ENCODE peak calls at places on chromosomes 6 and 20, in nine cellular contexts. S is GM20000, W is dorsolateral prefrontal cortex, J is heart right ventricle, F is WTC11, D is psoas muscle, Z is AG04450, G is lower leg skin, P is body of pancreas. V is an unnamed sample.

GRCh38 chr6:26045046-26045938 is 41.9 kb upstream of the HFE start:
- DNase-seq in Z (peak; percentile 82), J (peak; percentile 31), G (peak; percentile 94), D (no peak), W (peak; percentile 74), P (peak; percentile 94), S (peak; percentile 81), F (peak; percentile 43), V (peak; percentile 85)

GRCh38 chr6:41647061-41647511 is 8.8 kb downstream of the MDFI start:
- DNase-seq in P (no peak), F (no peak), D (no peak), W (no peak), J (no peak), G (no peak), Z (no peak), S (no peak), V (no peak)

GRCh38 chr20:16263582-16263981 is 309.7 kb downstream of the KIF16B start:
- DNase-seq in J (no peak), W (no peak), P (no peak), S (no peak), Z (no peak), G (no peak), D (no peak), F (no peak), V (no peak)

GRCh38 chr6:118743744-118744143 is 92.4 kb upstream of the CEP85L start:
- DNase-seq in D (no peak), S (no peak), P (no peak), Z (peak; percentile 51), W (no peak), F (no peak), G (no peak), J (no peak), V (no peak)

GRCh38 chr6:6052216-6052615 is 45.5 kb upstream of the NRN1 start:
- DNase-seq in F (no peak), P (no peak), Z (no peak), G (no peak), W (no peak), J (no peak), S (no peak), D (no peak), V (no peak)

GRCh38 chr6:34036357-34037069 is 109.4 kb downstream of the GRM4 start:
- DNase-seq in J (no peak), G (no peak), W (no peak), P (no peak), S (peak; percentile 80), D (no peak), F (no peak), Z (no peak), V (no peak)

GRCh38 chr6:107803957-107804356 is 20.2 kb downstream of the SCML4 start:
- DNase-seq in F (no peak), G (no peak), P (no peak), J (no peak), Z (no peak), W (no peak), S (no peak), D (no peak), V (no peak)

GRCh38 chr6:36545767-36546663 is 1.3 kb downstream of the STK38 start:
- DNase-seq in P (peak; percentile 5), J (no peak), G (no peak), S (peak; percentile 24), W (no peak), Z (no peak), D (no peak), F (no peak), V (peak; percentile 51)

GRCh38 chr6:35895560-35895959 is 25.3 kb downstream of the SRPK1 start:
- DNase-seq in W (no peak), J (no peak), F (no peak), S (no peak), P (no peak), G (no peak), Z (no peak), D (no peak), V (no peak)

GRCh38 chr20:10218536-10219451 is at the start of gene SNAP25:
- DNase-seq in J (no peak), G (no peak), Z (peak; percentile 81), D (no peak), F (peak; percentile 81), W (peak; percentile 85), P (peak; percentile 65), S (peak; percentile 30), V (peak; percentile 61)

GRCh38 chr20:20363449-20364015 is 4.4 kb upstream of the INSM1 start:
- DNase-seq in W (peak; percentile 12), G (no peak), S (peak; percentile 43), D (no peak), Z (no peak), P (no peak), J (no peak), F (peak; percentile 54), V (no peak)

GRCh38 chr20:22993823-22994222 is 41.3 kb upstream of the SSTR4 start:
- DNase-seq in W (no peak), D (no peak), P (no peak), S (no peak), Z (no peak), F (no peak), J (no peak), G (no peak), V (no peak)

DNA sequence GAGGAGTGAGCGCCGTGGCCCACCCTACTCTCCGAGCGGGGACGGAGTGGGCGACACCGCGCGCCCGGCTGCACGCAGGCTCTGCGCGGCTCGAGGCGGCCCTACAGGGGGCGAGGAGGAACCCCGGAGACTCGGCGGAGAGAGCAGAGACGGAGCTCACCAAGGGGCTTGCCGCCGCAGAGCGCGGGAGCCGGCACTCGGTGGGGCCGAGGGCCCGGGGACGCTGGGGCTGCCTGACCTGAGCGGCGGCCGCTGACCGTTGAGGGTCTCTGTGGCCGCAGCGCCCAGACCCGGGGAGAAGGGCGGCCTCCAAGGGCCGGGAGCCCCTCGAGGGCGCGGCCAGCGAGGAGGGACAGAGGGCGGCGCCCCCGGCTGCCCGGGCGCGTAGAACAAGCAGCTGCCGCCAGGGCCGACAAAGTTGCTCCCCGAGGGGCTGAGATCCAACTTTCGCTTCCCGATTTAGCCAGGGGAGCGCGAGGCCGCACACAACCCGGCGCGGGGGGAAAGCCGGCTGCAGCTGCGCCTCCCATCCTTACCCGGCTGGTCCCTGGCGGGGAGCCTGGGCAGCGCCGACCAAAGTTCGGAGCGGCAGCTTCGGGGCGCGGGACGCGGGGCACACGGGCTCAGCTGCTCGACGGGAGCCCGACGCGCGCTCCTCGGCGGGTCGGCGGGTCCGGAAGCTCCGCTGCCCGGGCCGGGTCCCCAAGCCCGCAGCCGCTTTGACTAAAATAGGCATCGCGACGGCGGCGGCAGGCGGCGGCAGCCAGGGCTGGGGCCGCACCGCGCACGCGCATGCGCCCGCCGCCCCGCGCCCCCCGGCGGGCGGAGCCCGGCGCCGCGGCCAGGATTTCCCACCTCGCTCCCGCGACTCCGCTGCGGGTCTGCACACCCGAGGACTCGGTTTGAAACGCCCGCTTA is 43.1 kb downstream of the POPDC3 start:
- DNase-seq in Z (peak; percentile 26), G (peak; percentile 23), W (peak; percentile 37), S (peak; percentile 78), J (peak; percentile 77), P (peak; percentile 36), F (peak; percentile 70), D (peak; percentile 75), V (peak; percentile 13)
- TF ChIP-seq CTCF in Z (peak; percentile 26), G (no peak), W (peak; percentile 56), S (no peak), J (no peak), P (peak; percentile 18), F (no peak), D (peak; percentile 21), V (no peak)

GRCh38 chr6:96469312-96469711 is 52.3 kb upstream of the UFL1 start:
- DNase-seq in W (no peak), G (no peak), P (no peak), D (no peak), J (no peak), Z (no peak), F (no peak), S (no peak), V (no peak)
- TF ChIP-seq CTCF in W (no peak), G (no peak), P (no peak), D (no peak), J (no peak), Z (no peak), F (no peak), S (no peak), V (peak; percentile 7)

GRCh38 chr20:63520939-63521601 is 505 bp downstream of the PPDPF start:
- DNase-seq in Z (no peak), S (peak; percentile 92), D (peak; percentile 66), G (peak; percentile 74), F (peak; percentile 61), J (peak; percentile 75), W (peak; percentile 75), P (peak; percentile 84), V (peak; percentile 81)
- TF ChIP-seq CTCF in Z (no peak), S (no peak), D (no peak), G (no peak), F (no peak), J (no peak), W (no peak), P (no peak), V (no peak)

DNA sequence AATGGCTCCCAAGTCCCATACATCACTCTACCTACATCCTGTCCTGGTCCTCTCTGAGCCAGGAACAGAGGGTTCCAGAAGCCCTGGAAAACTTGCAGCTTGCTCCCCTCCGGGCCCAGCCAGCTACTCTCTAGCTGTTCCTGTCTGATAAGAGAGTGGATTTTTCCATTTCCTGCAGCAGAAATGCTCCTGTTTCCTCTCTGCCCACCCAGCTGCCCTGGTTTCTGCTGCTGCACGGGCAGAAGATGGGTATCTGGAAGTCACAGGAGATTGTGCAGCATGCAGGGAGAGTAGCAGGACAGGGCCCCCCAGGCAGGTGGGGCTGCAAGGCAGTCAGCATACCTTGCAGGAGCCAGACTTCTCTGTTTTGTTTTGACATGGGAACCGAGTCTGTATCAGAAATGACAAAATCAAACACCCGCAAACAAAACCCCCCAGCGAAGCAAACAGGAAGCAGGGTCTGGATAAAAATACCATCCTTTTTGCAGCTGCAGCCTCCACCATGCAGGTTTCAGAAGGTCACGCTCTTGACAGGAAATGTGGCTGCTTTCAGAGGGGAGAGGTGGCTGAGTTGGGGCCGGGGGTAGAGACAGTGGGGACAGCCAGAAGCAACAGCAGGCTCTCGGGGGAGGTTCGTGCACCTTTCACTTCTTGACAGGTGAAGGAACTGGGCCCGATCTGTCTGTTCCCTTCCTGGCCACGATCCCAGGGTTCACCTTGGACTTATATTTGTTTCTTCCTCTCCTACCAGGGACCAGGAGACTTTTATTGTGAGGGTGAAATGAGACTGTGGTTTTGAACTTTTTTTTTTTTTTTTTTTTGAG is 50.8 kb upstream of the FAM83D start:
- DNase-seq in G (no peak), J (no peak), F (no peak), Z (no peak), W (no peak), S (peak; percentile 79), D (no peak), P (peak; percentile 17), V (peak; percentile 84)
- TF ChIP-seq CTCF in G (no peak), J (no peak), F (no peak), Z (no peak), W (no peak), S (no peak), D (no peak), P (no peak), V (no peak)